ENCODE peak calls at places on chromosome 12, in seven cellular contexts. Q is K562, B is HCT116, Z is H1, U is SK-N-SH, R is HepG2, A is GM12878. V is an unnamed sample.

GRCh38 chr12:106865685-106866084 is 90.0 kb upstream of the TMEM263 start:
- DNase-seq in Q (no peak), B (no peak), Z (no peak), U (no peak), R (no peak), A (no peak), V (no peak)

GRCh38 chr12:119808441-119808840 is 68.7 kb downstream of the CIT start:
- DNase-seq in Q (no peak), B (no peak), Z (no peak), U (no peak), R (no peak), A (no peak), V (no peak)

GRCh38 chr12:61757831-61758505 is 502.2 kb upstream of the USP15 start:
- DNase-seq in Q (no peak), B (no peak), Z (no peak), U (no peak), R (no peak), A (no peak), V (no peak)

GRCh38 chr12:120709976-120710804 is at the start of gene UNC119B:
- DNase-seq in Q (peak), B (no peak), Z (peak), U (peak), R (no peak), A (no peak), V (peak)

GRCh38 chr12:104565606-104566243 is 109.0 kb downstream of the CHST11 start:
- DNase-seq in Q (no peak), B (no peak), Z (no peak), U (no peak), R (no peak), A (no peak), V (no peak)

GRCh38 chr12:119410396-119410795 is 75.9 kb downstream of the CCDC60 start:
- DNase-seq in Q (no peak), B (no peak), Z (no peak), U (no peak), R (no peak), A (no peak), V (peak)

GRCh38 chr12:89072303-89073026 is 279.8 kb downstream of the DUSP6 start:
- DNase-seq in Q (no peak), B (no peak), Z (no peak), U (no peak), R (no peak), A (no peak), V (no peak)

GRCh38 chr12:2161478-2161877 is 108.7 kb downstream of the CACNA1C start:
- DNase-seq in Q (no peak), B (no peak), Z (no peak), U (no peak), R (no peak), A (no peak), V (peak)

GRCh38 chr12:25728196-25728595 is 175.1 kb upstream of the LMNTD1 start:
- DNase-seq in Q (no peak), B (no peak), Z (no peak), U (no peak), R (no peak), A (no peak), V (no peak)

GRCh38 chr12:58302487-58303011 is 361.2 kb downstream of the ATP23 start:
- DNase-seq in Q (no peak), B (no peak), Z (no peak), U (no peak), R (no peak), A (no peak), V (peak)

GRCh38 chr12:11513288-11513687 is 117.9 kb upstream of the PRB2 start:
- DNase-seq in Q (peak), B (peak), Z (no peak), U (peak), R (peak), A (no peak), V (no peak)

GRCh38 chr12:92107621-92108131 is 38.0 kb downstream of the BTG1 start:
- DNase-seq in Q (no peak), B (no peak), Z (no peak), U (peak), R (no peak), A (no peak), V (no peak)

GRCh38 chr12:122050706-122051105 is 27.9 kb upstream of the MLXIP start:
- DNase-seq in Q (no peak), B (no peak), Z (no peak), U (no peak), R (no peak), A (no peak), V (no peak)

GRCh38 chr12:96846313-96846712 is 60.7 kb upstream of the NEDD1 start:
- DNase-seq in Q (no peak), B (no peak), Z (no peak), U (no peak), R (no peak), A (no peak), V (no peak)

GRCh38 chr12:122984612-122985358 is 4.3 kb downstream of the ARL6IP4 start:
- DNase-seq in Q (no peak), B (no peak), Z (no peak), U (no peak), R (peak), A (no peak), V (no peak)

GRCh38 chr12:108218911-108219310 is 89.8 kb downstream of the WSCD2 start:
- DNase-seq in Q (no peak), B (no peak), Z (no peak), U (no peak), R (no peak), A (no peak), V (no peak)

GRCh38 chr12:47378222-47378582 is 298.4 kb upstream of the AMIGO2 start:
- DNase-seq in Q (no peak), B (no peak), Z (no peak), U (no peak), R (no peak), A (no peak), V (no peak)

GRCh38 chr12:47385587-47385986 is 305.8 kb upstream of the AMIGO2 start:
- DNase-seq in Q (no peak), B (no peak), Z (no peak), U (no peak), R (no peak), A (no peak), V (no peak)

GRCh38 chr12:47378907-47379306 is 299.1 kb upstream of the AMIGO2 start:
- DNase-seq in Q (no peak), B (no peak), Z (no peak), U (no peak), R (no peak), A (no peak), V (peak)

GRCh38 chr12:47383942-47384341 is 304.2 kb upstream of the AMIGO2 start:
- DNase-seq in Q (no peak), B (no peak), Z (no peak), U (no peak), R (no peak), A (no peak), V (no peak)

GRCh38 chr12:47382305-47382704 is 302.5 kb upstream of the AMIGO2 start:
- DNase-seq in Q (no peak), B (no peak), Z (no peak), U (no peak), R (no peak), A (no peak), V (no peak)
- TF ChIP-seq JUND in Q (no peak), B (no peak), Z (no peak), U (no peak), R (no peak), A (no peak), V (no peak)

DNA sequence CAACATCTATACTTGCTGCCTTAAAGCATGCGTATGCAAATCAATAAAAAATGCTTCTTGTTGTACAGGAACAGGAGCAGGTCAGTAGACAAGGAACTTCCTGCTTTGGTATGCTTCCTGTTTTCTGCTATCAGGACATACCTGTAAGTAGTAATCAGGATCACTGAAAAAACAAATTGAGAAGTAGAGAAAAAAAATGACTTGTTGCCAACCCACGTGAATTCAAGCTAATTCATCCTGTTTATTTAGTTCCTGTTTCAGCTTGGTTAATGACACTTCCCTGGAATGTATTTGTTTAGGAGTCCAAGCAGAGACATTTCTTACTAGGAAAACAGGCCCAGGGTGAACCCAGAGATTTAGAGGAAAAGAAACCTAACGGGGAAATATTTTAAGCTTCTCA is 124.3 kb downstream of the PAWR start:
- DNase-seq in Q (no peak), B (no peak), Z (no peak), U (no peak), R (peak), A (no peak), V (peak)
- TF ChIP-seq JUND in Q (no peak), B (no peak), Z (no peak), U (no peak), R (no peak), A (no peak), V (peak)

DNA sequence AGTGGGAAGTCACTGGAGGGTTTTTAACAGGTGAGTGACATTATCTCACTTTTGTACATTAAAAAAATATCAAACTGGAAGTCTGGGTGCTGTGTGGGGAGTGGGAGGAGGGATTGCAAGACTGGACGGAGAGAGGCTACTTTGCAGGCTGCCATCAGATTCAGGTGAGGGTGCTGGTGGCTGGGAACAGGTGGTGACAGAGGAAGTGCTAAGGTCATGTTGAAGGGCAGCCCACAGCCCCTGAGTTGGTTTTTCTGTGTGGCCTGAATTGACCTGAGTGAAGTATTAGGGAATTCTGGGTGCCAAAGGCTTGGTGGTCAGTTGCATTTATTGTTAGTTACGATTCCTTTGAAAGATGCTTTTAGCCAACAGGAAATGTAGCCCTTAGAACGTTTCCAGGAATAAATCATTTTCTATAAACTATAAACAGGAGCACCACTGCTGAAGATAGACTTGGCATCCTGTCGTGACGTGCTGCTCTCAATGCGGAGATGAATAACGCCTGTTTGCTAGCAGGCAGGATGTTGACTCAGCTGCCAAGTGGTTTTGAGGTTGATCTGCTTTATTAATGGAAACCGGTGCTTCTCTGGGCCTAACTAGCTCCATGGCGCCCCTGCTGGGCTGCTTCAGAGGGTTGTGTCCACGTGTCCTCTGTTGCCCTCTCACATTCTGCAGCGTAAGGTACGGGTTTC is 707.5 kb upstream of the TMEM132C start:
- DNase-seq in Q (peak), B (no peak), Z (peak), U (peak), R (no peak), A (peak), V (no peak)
- TF ChIP-seq JUND in Q (no peak), B (no peak), Z (no peak), U (no peak), R (no peak), A (no peak), V (no peak)

GRCh38 chr12:71661977-71662522 is 1.6 kb downstream of the ZFC3H1 start:
- DNase-seq in Q (no peak), B (no peak), Z (no peak), U (no peak), R (no peak), A (no peak), V (no peak)
- TF ChIP-seq JUND in Q (no peak), B (no peak), Z (no peak), U (no peak), R (no peak), A (no peak), V (no peak)

DNA sequence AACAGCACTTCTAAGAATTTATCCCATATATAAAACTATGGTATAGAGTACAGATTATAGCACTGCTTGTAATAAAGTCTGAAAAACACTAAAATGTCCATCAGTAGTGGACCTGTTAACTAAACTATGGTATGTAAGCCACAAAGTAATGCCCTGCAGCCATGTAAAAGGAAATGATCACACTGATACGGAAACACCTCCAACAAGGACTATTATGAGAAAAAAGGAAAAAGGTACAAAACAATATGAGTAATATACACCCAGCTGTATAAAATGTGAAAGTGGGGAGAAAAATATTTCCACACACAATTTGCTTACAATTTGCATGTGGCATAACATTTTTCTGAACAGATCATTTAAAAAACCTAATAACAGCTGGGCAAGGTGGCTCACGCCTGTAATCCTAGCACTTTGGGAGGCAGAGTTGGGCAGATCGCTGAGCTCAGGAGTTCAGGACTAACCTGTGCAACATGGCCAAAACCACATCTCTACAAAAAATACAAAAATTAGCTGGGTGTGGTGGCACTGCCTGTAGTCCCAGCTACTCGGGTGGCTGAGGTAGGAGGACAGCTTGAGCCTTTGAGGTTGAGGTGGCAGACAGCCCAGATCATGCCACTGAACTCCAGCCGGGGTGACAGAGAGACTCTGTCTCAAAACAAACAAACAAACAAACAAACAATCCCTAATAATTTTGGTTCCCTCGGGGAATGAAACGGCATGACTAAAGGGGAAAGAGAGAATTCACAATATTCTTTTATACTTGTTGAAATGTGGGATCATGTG is 250.5 kb downstream of the MED13L start:
- DNase-seq in Q (no peak), B (no peak), Z (no peak), U (no peak), R (no peak), A (no peak), V (peak)
- TF ChIP-seq JUND in Q (no peak), B (no peak), Z (no peak), U (no peak), R (no peak), A (no peak), V (no peak)

DNA sequence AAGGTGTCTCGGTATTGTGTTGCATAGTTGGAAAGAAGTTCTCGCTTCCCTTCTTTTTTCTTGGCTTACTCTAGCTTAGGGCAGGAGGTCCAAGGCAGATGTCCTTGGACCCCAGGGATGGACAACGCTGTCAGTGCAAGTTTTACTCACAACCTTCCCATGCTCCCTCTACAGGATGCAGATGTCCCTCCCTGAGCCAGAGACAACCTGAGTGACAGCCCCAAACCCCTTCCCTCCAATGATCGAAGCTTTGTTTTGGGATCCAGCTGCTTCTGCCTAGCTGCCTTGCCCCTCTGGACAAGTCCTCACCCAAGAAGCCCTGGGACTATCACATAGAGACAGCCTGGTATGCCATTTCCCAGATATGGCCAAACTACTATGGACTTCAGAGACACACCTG is 112.0 kb upstream of the RAP1B start:
- DNase-seq in Q (no peak), B (no peak), Z (no peak), U (no peak), R (no peak), A (no peak), V (no peak)
- TF ChIP-seq JUND in Q (no peak), B (no peak), Z (no peak), U (no peak), R (no peak), A (no peak), V (no peak)

GRCh38 chr12:34625116-34625515 is 602.8 kb downstream of the ALG10 start:
- DNase-seq in Q (no peak), B (peak), Z (no peak), U (no peak), R (peak), A (no peak), V (peak)
- TF ChIP-seq JUND in Q (no peak), B (no peak), Z (no peak), U (no peak), R (no peak), A (no peak), V (no peak)

DNA sequence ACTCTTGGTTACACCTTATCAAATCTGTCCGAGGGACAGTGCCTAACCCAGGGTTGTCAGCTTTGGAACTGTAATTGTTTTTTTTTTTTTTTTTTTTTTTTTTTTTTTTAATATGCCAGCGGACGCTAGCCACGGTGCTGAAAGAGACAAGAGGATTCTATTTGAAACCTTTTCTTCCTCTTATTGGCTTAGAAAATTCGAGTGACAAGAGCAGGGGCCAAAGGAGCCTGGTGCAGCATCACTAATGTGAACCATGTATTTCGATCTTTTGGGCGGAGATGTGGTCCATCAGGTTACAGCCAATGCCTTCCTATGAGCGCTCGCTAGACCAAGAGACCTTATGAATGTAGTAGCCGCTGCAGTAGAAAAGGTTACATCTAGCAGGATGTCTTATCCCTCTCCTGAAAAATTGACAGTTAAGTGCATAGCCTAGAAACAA is 922 bp downstream of the PTPRR start:
- DNase-seq in Q (no peak), B (no peak), Z (no peak), U (peak), R (no peak), A (no peak), V (peak)
- TF ChIP-seq JUND in Q (no peak), B (no peak), Z (no peak), U (no peak), R (no peak), A (no peak), V (no peak)

GRCh38 chr12:78645956-78646355 is 218.6 kb upstream of the SYT1 start:
- DNase-seq in Q (no peak), B (no peak), Z (no peak), U (no peak), R (peak), A (no peak), V (no peak)

GRCh38 chr12:78636253-78636855 is 228.2 kb upstream of the SYT1 start:
- DNase-seq in Q (no peak), B (no peak), Z (no peak), U (no peak), R (no peak), A (no peak), V (no peak)

GRCh38 chr12:78641837-78642423 is 222.6 kb upstream of the SYT1 start:
- DNase-seq in Q (no peak), B (peak), Z (no peak), U (no peak), R (no peak), A (no peak), V (no peak)
- TF ChIP-seq JUND in Q (no peak), B (no peak), Z (no peak), U (no peak), R (no peak), A (no peak), V (no peak)